ENCODE peak calls at places on chromosomes 11 and 22, in seven cellular contexts. Z is HepG2, I is H1, D is K562, R is HCT116, L is NT2/D1, S is SK-N-SH. X is an unnamed sample.

GRCh38 chr11:121448431-121448941 is 3.6 kb upstream of the SORL1 start:
- DNase-seq in D (no peak), S (no peak), R (no peak), L (no peak), Z (no peak), I (no peak), X (no peak)

GRCh38 chr22:23772315-23773246 is at the start of gene MMP11:
- DNase-seq in I (peak), L (no peak), R (no peak), D (peak), S (peak), Z (no peak), X (no peak)

GRCh38 chr11:62705401-62705800 is 1.8 kb downstream of the BSCL2 start:
- DNase-seq in L (no peak), Z (no peak), R (no peak), I (no peak), S (peak), D (no peak), X (no peak)

GRCh38 chr11:69387409-69387885 is 93.5 kb downstream of the MYEOV start:
- DNase-seq in Z (no peak), D (no peak), R (no peak), L (no peak), I (no peak), S (no peak), X (no peak)

GRCh38 chr11:77140231-77140959 is 12.3 kb downstream of the MYO7A start:
- DNase-seq in R (no peak), S (peak), D (no peak), Z (no peak), L (peak), I (peak), X (no peak)

GRCh38 chr11:16969010-16970004 is 44.9 kb downstream of the PLEKHA7 start:
- DNase-seq in I (no peak), R (no peak), L (no peak), Z (no peak), D (no peak), S (peak), X (no peak)

GRCh38 chr11:70210051-70210501 is 7.0 kb downstream of the FADD start:
- DNase-seq in Z (no peak), R (no peak), L (no peak), S (no peak), I (no peak), D (no peak), X (no peak)

GRCh38 chr22:28229566-28230483 is 310.8 kb upstream of the PITPNB start:
- DNase-seq in R (no peak), Z (no peak), D (no peak), I (no peak), S (no peak), L (no peak), X (no peak)

GRCh38 chr11:110070176-110070575 is 23.0 kb upstream of the ZC3H12C start:
- DNase-seq in L (no peak), R (no peak), D (peak), S (no peak), Z (no peak), I (no peak), X (no peak)

GRCh38 chr11:75667268-75667830 is 1.5 kb downstream of the MAP6 start:
- DNase-seq in R (no peak), S (peak), L (no peak), I (peak), Z (no peak), D (no peak), X (no peak)

DNA sequence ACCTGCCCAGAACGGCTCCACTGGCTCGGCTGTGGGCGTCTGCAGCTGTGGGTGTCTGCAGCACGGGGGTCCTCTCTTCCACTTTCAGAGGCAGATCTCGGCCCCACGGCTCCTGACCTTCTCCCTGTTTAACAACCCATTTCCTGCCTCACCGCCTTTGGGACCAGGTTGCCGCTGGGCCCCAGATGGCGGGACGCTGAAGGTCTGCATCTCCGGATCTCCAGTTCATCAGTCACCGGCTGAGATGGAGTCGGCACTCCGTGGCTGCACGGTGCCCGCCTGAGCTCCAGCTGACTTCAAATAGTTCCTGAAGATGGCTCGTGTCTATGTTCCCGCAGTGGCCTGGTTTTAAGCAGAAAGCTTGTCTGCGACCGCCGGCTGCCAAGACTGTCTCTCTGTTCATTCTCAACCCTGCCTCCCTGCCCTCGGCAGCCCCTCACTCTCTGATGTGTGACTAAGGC is 475.9 kb downstream of the BRD1 start:
- DNase-seq in I (no peak), D (no peak), S (peak), R (no peak), Z (no peak), L (no peak), X (no peak)
- TF ChIP-seq YY1 in I (no peak), D (no peak), S (no peak), R (no peak), Z (no peak), L (no peak), X (no peak)

GRCh38 chr11:134224710-134225662 is 515 bp downstream of the VPS26B start:
- DNase-seq in D (peak), S (peak), L (no peak), R (no peak), I (no peak), Z (peak), X (no peak)
- TF ChIP-seq YY1 in D (peak), S (no peak), L (no peak), R (no peak), I (no peak), Z (peak), X (no peak)

GRCh38 chr11:20373568-20374209 is 10.2 kb downstream of the HTATIP2 start:
- DNase-seq in R (no peak), D (no peak), Z (no peak), L (no peak), I (no peak), S (no peak), X (no peak)
- TF ChIP-seq YY1 in R (no peak), D (no peak), Z (no peak), L (no peak), I (no peak), S (no peak), X (no peak)

GRCh38 chr22:37508431-37508963 is 10.7 kb downstream of the CARD10 start:
- DNase-seq in S (no peak), Z (no peak), D (no peak), L (no peak), R (no peak), I (no peak), X (no peak)

GRCh38 chr22:37507731-37508130 is 11.5 kb downstream of the CARD10 start:
- DNase-seq in S (no peak), R (no peak), I (no peak), Z (no peak), L (no peak), D (no peak), X (no peak)

GRCh38 chr22:37511368-37512104 is 7.7 kb downstream of the CARD10 start:
- DNase-seq in L (no peak), R (no peak), I (no peak), S (no peak), Z (no peak), D (no peak), X (no peak)

GRCh38 chr22:37510046-37510445 is 9.2 kb downstream of the CARD10 start:
- DNase-seq in L (no peak), S (no peak), I (no peak), D (no peak), Z (no peak), R (no peak), X (no peak)

GRCh38 chr22:37509026-37509886 is 10.0 kb downstream of the CARD10 start:
- DNase-seq in D (no peak), Z (no peak), L (no peak), S (peak), R (no peak), I (no peak), X (no peak)
- TF ChIP-seq YY1 in D (no peak), Z (no peak), L (no peak), S (no peak), R (no peak), I (no peak), X (no peak)

GRCh38 chr11:847876-848275 is 5.2 kb downstream of the TSPAN4 start:
- DNase-seq in L (no peak), I (no peak), Z (no peak), S (no peak), R (no peak), D (no peak), X (no peak)

GRCh38 chr11:846496-847098 is 3.9 kb downstream of the TSPAN4 start:
- DNase-seq in S (no peak), L (no peak), Z (no peak), I (no peak), R (no peak), D (no peak), X (no peak)

GRCh38 chr11:849951-850776 is 7.5 kb downstream of the TSPAN4 start:
- DNase-seq in R (no peak), D (no peak), Z (no peak), L (no peak), S (peak), I (no peak), X (no peak)

GRCh38 chr11:848988-849824 is 6.6 kb downstream of the TSPAN4 start:
- DNase-seq in R (no peak), S (peak), Z (no peak), I (peak), D (no peak), L (no peak), X (no peak)

DNA sequence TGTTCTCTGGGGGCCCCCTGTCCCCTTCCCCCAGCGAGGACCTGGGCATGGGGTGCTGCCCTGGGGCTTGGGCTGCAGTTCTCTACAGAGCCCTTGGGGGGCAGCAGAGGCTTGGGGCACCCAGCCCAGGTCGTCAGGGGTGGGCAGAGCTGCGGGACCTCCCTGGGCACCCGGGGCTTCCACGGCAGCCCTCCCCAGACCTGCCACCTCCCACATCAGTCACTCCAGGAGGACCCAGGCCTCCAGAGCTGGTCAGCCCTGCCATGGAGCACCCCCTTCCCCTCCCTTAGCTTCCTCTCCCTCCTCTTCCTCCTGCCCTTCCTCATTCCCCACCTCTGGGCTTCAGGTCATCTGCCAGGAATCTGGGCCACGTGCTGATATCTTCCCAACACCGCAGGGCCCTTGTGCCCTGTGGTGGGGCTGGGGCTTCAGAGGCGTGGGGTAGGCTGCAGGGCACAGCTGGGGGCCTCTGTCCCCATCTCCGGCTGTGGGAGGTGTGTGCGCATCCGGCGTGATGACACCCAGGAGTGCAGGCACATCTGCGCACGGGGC is 5.8 kb downstream of the TSPAN4 start:
- DNase-seq in D (peak), Z (no peak), S (peak), L (no peak), I (peak), R (no peak), X (no peak)
- TF ChIP-seq YY1 in D (no peak), Z (no peak), S (no peak), L (no peak), I (no peak), R (no peak), X (peak)

GRCh38 chr11:59560290-59560701 is 49.0 kb downstream of the OR4D9 start:
- DNase-seq in I (peak), R (peak), D (peak), S (peak), L (peak), Z (peak), X (peak)
- TF ChIP-seq YY1 in I (no peak), R (no peak), D (no peak), S (no peak), L (no peak), Z (no peak), X (peak)

X was measured in GM12878.